ENCODE peak calls at places on chromosomes 11 and 22, in five cellular contexts. X is H1, Q is HepG2, W is GM12878, E is K562. S is an unnamed sample.

GRCh38 chr11:17798253-17798652 is 63.7 kb downstream of the KCNC1 start:
- DNase-seq in X (no peak), Q (no peak), W (no peak), E (no peak), S (no peak)

GRCh38 chr11:76626921-76627391 is 43.6 kb downstream of the LRRC32 start:
- DNase-seq in X (no peak), Q (no peak), W (peak; percentile 88), E (no peak), S (no peak)

GRCh38 chr22:27980424-27981148 is 61.5 kb upstream of the PITPNB start:
- DNase-seq in X (no peak), Q (no peak), W (no peak), E (peak; percentile 22), S (peak; percentile 79)

GRCh38 chr11:125300791-125301218 is 136.3 kb downstream of the PKNOX2 start:
- DNase-seq in X (no peak), Q (no peak), W (no peak), E (no peak), S (no peak)

GRCh38 chr11:2110521-2110920 is 28.7 kb downstream of the IGF2 start:
- DNase-seq in X (no peak), Q (no peak), W (no peak), E (no peak), S (no peak)

GRCh38 chr22:38036392-38037062 is 20.7 kb upstream of the PICK1 start:
- DNase-seq in X (no peak), Q (no peak), W (no peak), E (no peak), S (no peak)

GRCh38 chr11:122733301-122733686 is 77.8 kb downstream of the UBASH3B start:
- DNase-seq in X (no peak), Q (no peak), W (no peak), E (no peak), S (no peak)

GRCh38 chr11:72683782-72684200 is 9.6 kb upstream of the PDE2A start:
- DNase-seq in X (no peak), Q (peak; percentile 33), W (no peak), E (peak; percentile 78), S (peak; percentile 82)

GRCh38 chr11:94201004-94201465 is 72.4 kb downstream of the PANX1 start:
- DNase-seq in X (no peak), Q (peak; percentile 94), W (no peak), E (no peak), S (no peak)

GRCh38 chr11:116202922-116203321 is 569.9 kb downstream of the BUD13 start:
- DNase-seq in X (no peak), Q (no peak), W (no peak), E (no peak), S (no peak)

GRCh38 chr22:36208934-36209333 is 7.3 kb upstream of the APOL4 start:
- DNase-seq in X (no peak), Q (no peak), W (no peak), E (no peak), S (no peak)

GRCh38 chr11:128343870-128344269 is 243.5 kb downstream of the ETS1 start:
- DNase-seq in X (no peak), Q (no peak), W (no peak), E (no peak), S (no peak)

GRCh38 chr22:49587987-49588386 is 239.7 kb downstream of the BRD1 start:
- DNase-seq in X (no peak), Q (no peak), W (no peak), E (no peak), S (no peak)

GRCh38 chr11:128463386-128463829 is 124.0 kb downstream of the ETS1 start:
- DNase-seq in X (no peak), Q (no peak), W (no peak), E (no peak), S (no peak)

GRCh38 chr11:128361451-128362020 is 225.8 kb downstream of the ETS1 start:
- DNase-seq in X (no peak), Q (no peak), W (no peak), E (no peak), S (no peak)

GRCh38 chr11:69497221-69497787 is 15.8 kb downstream of the LINC01488 start:
- DNase-seq in X (peak; percentile 21), Q (peak; percentile 97), W (no peak), E (no peak), S (peak; percentile 49)

GRCh38 chr11:201936-202335 is 5.3 kb downstream of the BET1L start:
- DNase-seq in X (no peak), Q (no peak), W (no peak), E (no peak), S (peak; percentile 30)

GRCh38 chr11:86632499-86633269 is 39.7 kb downstream of the ME3 start:
- DNase-seq in X (peak; percentile 39), Q (peak; percentile 28), W (peak; percentile 11), E (no peak), S (peak; percentile 39)

GRCh38 chr11:13354335-13354734 is 76.7 kb downstream of the BMAL1 start:
- DNase-seq in X (no peak), Q (no peak), W (no peak), E (peak; percentile 21), S (peak; percentile 76)

GRCh38 chr11:116970485-116971292 is 127.5 kb downstream of the SIK3 start:
- DNase-seq in X (no peak), Q (no peak), W (no peak), E (no peak), S (no peak)

GRCh38 chr22:47457021-47457420 is 694.6 kb downstream of the TBC1D22A start:
- DNase-seq in X (no peak), Q (no peak), W (no peak), E (no peak), S (no peak)

GRCh38 chr11:126404367-126404766 is 48.9 kb downstream of the ST3GAL4 start:
- DNase-seq in X (no peak), Q (no peak), W (no peak), E (no peak), S (no peak)

GRCh38 chr22:48152154-48152775 is 1389.8 kb downstream of the TBC1D22A start:
- DNase-seq in X (no peak), Q (no peak), W (no peak), E (no peak), S (no peak)

GRCh38 chr11:74641905-74642304 is 49.5 kb downstream of the POLD3 start:
- DNase-seq in X (no peak), Q (no peak), W (no peak), E (no peak), S (no peak)

GRCh38 chr11:2612884-2613571 is 86.8 kb downstream of the KCNQ1OT1 start:
- DNase-seq in X (no peak), Q (peak; percentile 45), W (no peak), E (no peak), S (no peak)

GRCh38 chr11:101185985-101186384 is 56.4 kb upstream of the PGR start:
- DNase-seq in X (no peak), Q (no peak), W (no peak), E (no peak), S (no peak)

GRCh38 chr11:606245-606644 is 9.5 kb downstream of the IRF7 start:
- DNase-seq in X (no peak), Q (no peak), W (no peak), E (no peak), S (no peak)

GRCh38 chr11:75245356-75246005 is 4.9 kb downstream of the TPBGL start:
- DNase-seq in X (no peak), Q (peak; percentile 24), W (no peak), E (no peak), S (peak; percentile 72)

GRCh38 chr11:77705195-77705876 is 67.7 kb upstream of the CLNS1A start:
- DNase-seq in X (no peak), Q (peak; percentile 71), W (no peak), E (peak; percentile 29), S (peak; percentile 5)

GRCh38 chr11:115990004-115990447 is 485.8 kb upstream of the CADM1 start:
- DNase-seq in X (no peak), Q (no peak), W (no peak), E (peak; percentile 66), S (peak; percentile 81)

GRCh38 chr11:88689548-88690240 is 352.2 kb upstream of the CTSC start:
- DNase-seq in X (no peak), Q (no peak), W (no peak), E (no peak), S (no peak)

GRCh38 chr22:27138471-27138870 is 481.1 kb downstream of the MIAT start:
- DNase-seq in X (no peak), Q (no peak), W (no peak), E (no peak), S (no peak)

DNA sequence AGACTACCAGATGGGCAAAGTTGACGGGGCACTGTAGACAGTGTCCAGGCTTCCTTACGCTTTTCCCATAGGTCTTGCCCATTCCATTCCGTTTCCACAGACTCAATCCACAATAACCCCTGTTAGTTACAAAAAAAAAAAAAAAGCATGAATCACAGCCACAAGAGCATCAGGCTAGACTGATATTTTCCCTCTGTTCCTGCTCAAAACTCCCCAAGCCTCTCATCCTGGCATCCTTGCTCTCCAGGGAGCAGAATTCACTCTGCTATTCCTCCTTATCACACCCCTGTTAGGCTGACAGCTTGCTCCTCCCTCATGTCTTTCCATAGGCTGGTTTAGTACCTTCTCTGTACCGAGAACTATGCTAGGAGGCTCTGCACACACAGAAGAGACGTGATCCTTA is 42.2 kb downstream of the TMEM123 start:
- DNase-seq in X (no peak), Q (no peak), W (no peak), E (no peak), S (peak; percentile 32)
- H3K27ac ChIP-seq in X (no peak overlapping the region), Q (no peak overlapping the region), W (no peak overlapping the region), E (no peak overlapping the region), S (no peak overlapping the region)

GRCh38 chr11:133149698-133150097 is 382.6 kb downstream of the OPCML start:
- DNase-seq in X (no peak), Q (no peak), W (no peak), E (no peak), S (peak; percentile 30)
- TF ChIP-seq CREB1 in X (no peak), Q (no peak), W (no peak), E (no peak), S (no peak)

GRCh38 chr11:95242990-95243590 is 12.1 kb upstream of the SESN3 start:
- DNase-seq in X (no peak), Q (no peak), W (no peak), E (no peak), S (no peak)

GRCh38 chr11:95243658-95244057 is 12.7 kb upstream of the SESN3 start:
- DNase-seq in X (no peak), Q (no peak), W (no peak), E (no peak), S (no peak)

GRCh38 chr11:95239871-95240648 is 9.1 kb upstream of the SESN3 start:
- DNase-seq in X (no peak), Q (no peak), W (no peak), E (no peak), S (no peak)

GRCh38 chr11:95241673-95242072 is 10.7 kb upstream of the SESN3 start:
- DNase-seq in X (no peak), Q (no peak), W (no peak), E (no peak), S (no peak)

GRCh38 chr11:95242202-95242989 is 11.4 kb upstream of the SESN3 start:
- DNase-seq in X (no peak), Q (no peak), W (no peak), E (no peak), S (no peak)
- H2AFZ ChIP-seq in X (peak overlapping the region; percentile 65), Q (no peak overlapping the region), W (peak overlapping the region; percentile 37), E (peak overlapping the region; percentile 46), S (peak overlapping the region; percentile 63)

DNA sequence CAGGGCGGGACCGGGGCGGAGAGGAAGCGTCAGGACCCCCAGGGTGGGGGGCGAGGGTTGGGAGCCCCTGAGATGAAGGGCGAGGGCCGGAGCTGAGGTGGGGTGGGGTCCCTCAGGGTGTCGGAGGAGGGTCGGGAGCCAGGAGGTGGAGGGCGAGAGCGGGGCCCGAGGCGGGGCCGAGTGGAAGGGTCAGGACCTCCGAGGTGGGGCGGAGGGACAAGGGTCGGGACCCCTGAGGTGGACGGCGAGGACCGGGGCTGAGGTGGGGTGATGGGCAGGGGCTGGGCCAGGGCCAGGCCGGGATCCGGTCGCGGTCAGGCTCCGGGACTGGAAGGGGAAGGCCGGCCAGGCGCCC is 409 bp downstream of the SMC1B start:
- DNase-seq in X (no peak), Q (no peak), W (no peak), E (no peak), S (no peak)
- H3K27ac ChIP-seq in X (no peak overlapping the region), Q (no peak overlapping the region), W (no peak overlapping the region), E (no peak overlapping the region), S (no peak overlapping the region)

S was measured in GM23338.